ENCODE peak calls at places on chromosome 14, in seven cellular contexts. R is neural crest cell; O is adipocyte; J is foreskin fibroblast; K is stimulated activated CD8-positive, alpha-beta memory T cell treated with anti-CD3 and anti-CD28 coated beads, Interleukin-15, amount 100 ng/mL, for 1 hour; M is CD4-positive, alpha-beta T cell; A is NCI-H2081. W is an unnamed sample.
A peak's percentile ranks its signal among the peaks of the same experiment; 100 is the strongest.

GRCh38 chr14:73741876-73742519 is 27.8 kb upstream of the PNMA1 start:
- DNase-seq in O (no peak), K (no peak), R (no peak), J (no peak), A (no peak), M (no peak), W (no peak)

GRCh38 chr14:41607119-41607785 is 576 bp downstream of the LRFN5 start:
- DNase-seq in R (no peak), O (no peak), J (no peak), M (no peak), K (no peak), A (peak; percentile 32), W (no peak)

GRCh38 chr14:96016761-96017160 is 22.4 kb upstream of the C14orf132 start:
- DNase-seq in O (peak; percentile 43), K (no peak), A (peak; percentile 79), R (no peak), M (no peak), J (no peak), W (no peak)

GRCh38 chr14:104287301-104288009 is 149.1 kb downstream of the KIF26A start:
- DNase-seq in A (no peak), J (no peak), K (no peak), R (no peak), O (no peak), M (no peak), W (no peak)

GRCh38 chr14:68328509-68328908 is 464.4 kb downstream of the ZFP36L1 start:
- DNase-seq in J (no peak), M (no peak), R (no peak), A (no peak), K (no peak), O (no peak), W (no peak)

GRCh38 chr14:70317969-70318634 is 41.4 kb downstream of the COX16 start:
- DNase-seq in O (peak; percentile 65), M (no peak), A (peak; percentile 60), R (peak; percentile 27), J (peak; percentile 37), K (no peak), W (peak; percentile 22)

GRCh38 chr14:51023964-51024363 is 70.9 kb downstream of the TRIM9 start:
- DNase-seq in K (no peak), J (no peak), M (no peak), A (no peak), R (no peak), O (peak; percentile 59), W (no peak)

GRCh38 chr14:81889529-81889928 is 355.9 kb upstream of the SEL1L start:
- DNase-seq in K (no peak), M (no peak), R (no peak), A (no peak), O (no peak), J (no peak), W (no peak)

GRCh38 chr14:62938774-62939173 is 106.5 kb downstream of the KCNH5 start:
- DNase-seq in M (no peak), O (no peak), K (no peak), J (no peak), R (no peak), A (no peak), W (no peak)

GRCh38 chr14:51395361-51395849 is 155.4 kb downstream of the TMX1 start:
- DNase-seq in M (no peak), A (no peak), K (no peak), R (peak; percentile 29), J (peak; percentile 97), O (peak; percentile 84), W (peak; percentile 84)

GRCh38 chr14:101772770-101773169 is 11.3 kb downstream of the PPP2R5C start:
- DNase-seq in O (no peak), A (no peak), M (no peak), J (no peak), R (no peak), K (no peak), W (no peak)

GRCh38 chr14:78319826-78320635 is 149.9 kb downstream of the NRXN3 start:
- DNase-seq in A (peak; percentile 89), K (no peak), M (no peak), R (no peak), O (no peak), J (no peak), W (no peak)